ENCODE peak calls at places on chromosomes 16 and 17, in six cellular contexts. V is right atrium auricular region; P is effector memory CD4-positive, alpha-beta T cell; Z is mesenchymal stem cell; R is mammary epithelial cell; J is kidney. W is an unnamed sample.
A peak's percentile ranks its signal among the peaks of the same experiment; 100 is the strongest.

GRCh38 chr17:79951361-79952264 is 84.1 kb downstream of the TBC1D16 start:
- DNase-seq in V (no peak), P (no peak), Z (peak; percentile 96), R (no peak), J (peak; percentile 89), W (peak; percentile 46)

GRCh38 chr16:69132424-69133252 is at the start of the genes CHTF8 and UTP4:
- DNase-seq in V (peak; percentile 83), P (peak; percentile 73), Z (peak; percentile 87), R (peak; percentile 75), J (peak; percentile 96), W (peak; percentile 63)

GRCh38 chr17:18145811-18146210 is 37.3 kb downstream of the MYO15A start:
- DNase-seq in V (no peak), P (no peak), Z (no peak), R (no peak), J (peak; percentile 39), W (no peak)

GRCh38 chr17:19265755-19266154 is 28.6 kb downstream of the EPN2 start:
- DNase-seq in V (no peak), P (no peak), Z (no peak), R (no peak), J (no peak), W (no peak)

GRCh38 chr17:45972531-45972930 is 26.5 kb upstream of the STH start:
- DNase-seq in V (no peak), P (no peak), Z (no peak), R (no peak), J (peak; percentile 7), W (no peak)

GRCh38 chr16:54080524-54081008 is 206.0 kb downstream of the IRX3 start:
- DNase-seq in V (no peak), P (no peak), Z (peak; percentile 96), R (peak; percentile 99), J (no peak), W (no peak)

GRCh38 chr17:2064980-2065785 is 10.3 kb downstream of the HIC1 start:
- DNase-seq in V (no peak), P (no peak), Z (peak; percentile 68), R (no peak), J (peak; percentile 84), W (no peak)

GRCh38 chr16:11583889-11584565 is 2.7 kb downstream of the LITAF start:
- DNase-seq in V (no peak), P (no peak), Z (peak; percentile 38), R (peak; percentile 20), J (no peak), W (no peak)

GRCh38 chr17:18261146-18261515 is 669 bp downstream of the MIEF2 start:
- DNase-seq in V (peak; percentile 81), P (no peak), Z (peak; percentile 57), R (peak; percentile 73), J (peak; percentile 95), W (peak; percentile 27)

GRCh38 chr16:56869513-56870270 is 4.7 kb downstream of the SLC12A3 start:
- DNase-seq in V (no peak), P (no peak), Z (peak; percentile 11), R (no peak), J (no peak), W (no peak)

GRCh38 chr16:89422527-89422904 is 67.8 kb downstream of the ANKRD11 start:
- DNase-seq in V (no peak), P (no peak), Z (no peak), R (no peak), J (no peak), W (peak; percentile 32)

GRCh38 chr16:75219838-75220237 is 1.1 kb downstream of the CTRB1 start:
- DNase-seq in V (no peak), P (no peak), Z (no peak), R (no peak), J (no peak), W (no peak)
- H3K27ac ChIP-seq in V (no peak overlapping the region), P (no peak overlapping the region), Z (no peak overlapping the region), R (no peak overlapping the region), J (no peak overlapping the region), W (no peak overlapping the region)

GRCh38 chr16:66014221-66014620 is 352.3 kb upstream of the CDH5 start:
- DNase-seq in V (no peak), P (no peak), Z (no peak), R (peak; percentile 19), J (no peak), W (no peak)
- H3K27ac ChIP-seq in V (no peak overlapping the region), P (no peak overlapping the region), Z (no peak overlapping the region), R (no peak overlapping the region), J (no peak overlapping the region), W (no peak overlapping the region)

GRCh38 chr17:43114101-43114691 is 11.0 kb downstream of the BRCA1 start:
- DNase-seq in V (no peak), P (no peak), Z (no peak), R (no peak), J (no peak), W (no peak)
- H3K27ac ChIP-seq in V (no peak overlapping the region), P (no peak overlapping the region), Z (peak overlapping the region; percentile 28), R (no peak overlapping the region), J (no peak overlapping the region), W (no peak overlapping the region)

GRCh38 chr16:85642762-85643281 is 29.7 kb downstream of the GSE1 start:
- DNase-seq in V (no peak), P (no peak), Z (no peak), R (no peak), J (no peak), W (no peak)

GRCh38 chr16:85641776-85642176 is 28.7 kb downstream of the GSE1 start:
- DNase-seq in V (peak; percentile 70), P (no peak), Z (no peak), R (peak; percentile 15), J (peak; percentile 84), W (no peak)

GRCh38 chr16:85644093-85644712 is 31.1 kb downstream of the GSE1 start:
- DNase-seq in V (no peak), P (no peak), Z (no peak), R (no peak), J (no peak), W (no peak)

GRCh38 chr16:85645021-85645589 is 32.0 kb downstream of the GSE1 start:
- DNase-seq in V (no peak), P (no peak), Z (no peak), R (peak; percentile 47), J (no peak), W (no peak)

DNA sequence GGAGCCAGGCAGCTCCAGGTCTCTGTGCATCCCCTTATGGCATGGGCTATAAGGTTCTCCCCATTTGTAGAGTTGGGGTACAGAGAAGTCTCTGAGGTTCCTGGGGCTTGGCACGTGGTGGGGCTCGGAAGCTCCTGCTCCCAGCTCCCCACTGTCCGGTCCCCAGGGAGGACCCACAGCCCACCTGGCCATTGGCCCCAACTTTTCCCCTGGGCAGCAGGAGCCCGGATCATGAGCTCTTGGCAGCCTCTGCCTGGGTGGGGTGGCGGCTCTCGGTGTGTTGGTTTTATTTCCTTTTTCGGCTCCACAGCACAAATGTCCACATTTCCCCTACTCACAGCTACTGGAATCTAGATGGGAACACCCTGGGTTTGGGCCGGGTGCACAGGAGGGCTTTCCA is 30.5 kb downstream of the GSE1 start:
- DNase-seq in V (no peak), P (no peak), Z (no peak), R (no peak), J (no peak), W (no peak)
- H3K27ac ChIP-seq in V (no peak overlapping the region), P (no peak overlapping the region), Z (no peak overlapping the region), R (no peak overlapping the region), J (no peak overlapping the region), W (no peak overlapping the region)

GRCh38 chr17:8856869-8857575 is 10.5 kb downstream of the PIK3R6 start:
- DNase-seq in V (no peak), P (no peak), Z (no peak), R (no peak), J (no peak), W (no peak)
- H3K27ac ChIP-seq in V (no peak overlapping the region), P (no peak overlapping the region), Z (peak overlapping the region; percentile 91), R (no peak overlapping the region), J (no peak overlapping the region), W (no peak overlapping the region)

DNA sequence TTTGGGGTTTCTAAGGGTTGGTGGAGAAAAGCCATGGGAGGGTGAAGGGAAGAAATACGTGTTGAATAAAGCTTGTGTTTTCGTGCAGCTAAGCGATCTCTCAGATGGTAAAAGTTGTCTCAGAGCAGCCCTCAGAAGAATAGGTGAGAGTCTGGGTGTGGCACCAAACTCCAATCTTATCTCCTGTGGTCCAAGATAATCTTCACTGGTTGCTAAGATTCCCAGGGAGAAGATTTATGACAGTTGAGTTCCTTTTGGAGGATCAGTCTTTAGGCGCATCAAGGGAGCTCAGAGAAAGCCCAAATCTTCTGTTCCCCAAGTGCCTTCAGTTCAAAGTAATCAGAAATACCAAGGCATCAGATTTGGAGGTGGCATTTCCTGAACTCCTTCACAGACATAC is 103.1 kb downstream of the ABCC12 start:
- DNase-seq in V (no peak), P (no peak), Z (no peak), R (no peak), J (no peak), W (no peak)
- H3K27ac ChIP-seq in V (no peak overlapping the region), P (no peak overlapping the region), Z (no peak overlapping the region), R (no peak overlapping the region), J (no peak overlapping the region), W (no peak overlapping the region)

GRCh38 chr16:1713331-1713730 is 7.3 kb downstream of the MAPK8IP3 start:
- DNase-seq in V (no peak), P (no peak), Z (no peak), R (no peak), J (no peak), W (no peak)
- H3K27ac ChIP-seq in V (no peak overlapping the region), P (no peak overlapping the region), Z (peak overlapping the region; percentile 18), R (no peak overlapping the region), J (peak overlapping the region; percentile 62), W (no peak overlapping the region)

DNA sequence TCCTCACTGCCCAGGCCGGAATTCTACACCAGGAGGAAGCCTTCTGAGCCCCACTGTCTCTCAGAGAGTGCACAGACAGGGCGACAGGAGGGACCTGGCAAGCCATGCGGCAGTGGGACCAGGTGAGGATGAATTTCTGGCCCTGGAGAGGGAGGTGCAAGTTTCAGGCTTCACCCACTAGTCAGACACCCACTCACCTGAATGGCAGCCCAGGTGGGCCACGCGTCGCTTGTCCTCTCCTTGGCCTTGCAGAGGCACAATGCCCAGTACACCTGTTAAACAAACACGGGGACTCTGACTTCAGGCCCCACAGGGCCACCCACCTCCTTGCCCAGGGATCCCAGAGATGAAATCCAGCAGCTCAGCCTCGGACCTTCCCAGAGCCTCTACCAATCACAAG is 4.2 kb downstream of the CORO7 start:
- DNase-seq in V (no peak), P (no peak), Z (no peak), R (no peak), J (no peak), W (no peak)
- H3K27ac ChIP-seq in V (no peak overlapping the region), P (peak overlapping the region; percentile 99), Z (no peak overlapping the region), R (no peak overlapping the region), J (no peak overlapping the region), W (peak overlapping the region; percentile 99)